ENCODE peak calls at places on chromosomes 12 and 14, in five cellular contexts. Z is fibroblast of pulmonary artery; A is Daoy; J is stimulated activated CD8-positive, alpha-beta memory T cell treated with anti-CD3 and anti-CD28 coated beads, Interleukin-15, amount 100 ng/mL, for 1 hour; L is stimulated activated CD4-positive, alpha-beta T cell treated with anti-CD3 and anti-CD28 coated beads, Interleukin-15, amount 100 ng/mL, for 24 hours. X is an unnamed sample.

GRCh38 chr12:97573901-97574300 is 111.3 kb downstream of the RMST start:
- DNase-seq in Z (no peak), J (no peak), A (no peak), L (no peak), X (no peak)

GRCh38 chr12:31629756-31630732 is 29.4 kb upstream of the ETFBKMT start:
- DNase-seq in J (no peak), Z (peak; percentile 79), A (peak; percentile 19), L (no peak), X (peak; percentile 42)

GRCh38 chr12:28870839-28871440 is 278.1 kb upstream of the FAR2 start:
- DNase-seq in L (no peak), Z (peak; percentile 20), J (no peak), A (peak; percentile 11), X (no peak)

GRCh38 chr14:101116065-101116464 is 212.5 kb upstream of the RTL1 start:
- DNase-seq in J (no peak), Z (no peak), L (no peak), A (no peak), X (no peak)

GRCh38 chr14:82779301-82779700 is 1245.6 kb upstream of the SEL1L start:
- DNase-seq in J (no peak), L (no peak), Z (no peak), A (no peak), X (no peak)

GRCh38 chr14:98964171-98964570 is 307.8 kb downstream of the BCL11B start:
- DNase-seq in Z (no peak), J (no peak), A (no peak), L (no peak), X (no peak)

GRCh38 chr14:51224551-51224950 is 15.5 kb upstream of the TMX1 start:
- DNase-seq in J (no peak), Z (no peak), A (no peak), L (no peak), X (no peak)

GRCh38 chr14:20904393-20905029 is 13.3 kb downstream of the RNASE3 start:
- DNase-seq in A (no peak), Z (no peak), L (no peak), J (no peak), X (no peak)

GRCh38 chr14:55136868-55137785 is 8.1 kb downstream of the LGALS3 start:
- DNase-seq in L (no peak), J (no peak), A (no peak), Z (peak; percentile 95), X (no peak)

GRCh38 chr12:120538281-120539156 is 4.4 kb downstream of the RNF10 start:
- DNase-seq in L (no peak), J (no peak), A (peak; percentile 72), Z (peak; percentile 58), X (no peak)

GRCh38 chr12:9699898-9700605 is 30.5 kb downstream of the CLEC2D start:
- DNase-seq in L (no peak), A (no peak), Z (peak; percentile 33), J (no peak), X (no peak)

GRCh38 chr14:62682208-62682607 is 363.1 kb downstream of the KCNH5 start:
- DNase-seq in Z (no peak), L (no peak), A (no peak), J (no peak), X (no peak)

GRCh38 chr12:102568151-102568815 is 87.9 kb upstream of the IGF1 start:
- DNase-seq in A (peak; percentile 17), L (no peak), J (no peak), Z (no peak), X (no peak)

GRCh38 chr12:132367401-132367851 is 38.0 kb upstream of the GALNT9 start:
- DNase-seq in L (no peak), A (no peak), Z (peak; percentile 15), J (no peak), X (no peak)

GRCh38 chr14:63893701-63894458 is 41.1 kb downstream of the SYNE2 start:
- DNase-seq in A (peak; percentile 27), L (no peak), J (no peak), Z (peak; percentile 98), X (no peak)

GRCh38 chr12:82019533-82019932 is 260.4 kb upstream of the PPFIA2 start:
- DNase-seq in L (no peak), J (no peak), A (no peak), Z (peak; percentile 11), X (no peak)

GRCh38 chr12:126510630-126511029 is 1445.4 kb downstream of the AACS start:
- DNase-seq in Z (no peak), L (no peak), J (no peak), A (no peak), X (no peak)

GRCh38 chr14:68282479-68283377 is 463.1 kb downstream of the RAD51B start:
- DNase-seq in J (no peak), Z (no peak), L (peak; percentile 43), A (no peak), X (peak; percentile 16)

GRCh38 chr14:72906316-72906715 is 12.4 kb upstream of the DPF3 start:
- DNase-seq in J (no peak), L (no peak), Z (peak; percentile 62), A (peak; percentile 58), X (no peak)

GRCh38 chr14:60561845-60562746 is 53.1 kb downstream of the SIX6 start:
- DNase-seq in J (no peak), A (peak; percentile 76), L (peak; percentile 27), Z (peak; percentile 79), X (peak; percentile 72)

X was measured in WERI-Rb-1.